ENCODE peak calls at places on chromosomes 6 and 20, in nine cellular contexts. A is fibroblast of pulmonary artery; R is CD8-positive, alpha-beta T cell; I is Calu3; F is IMR-90; T is progenitor cell of endocrine pancreas; Y is ovary; X is upper lobe of right lung; G is body of pancreas. L is an unnamed sample.

GRCh38 chr6:121434037-121434770 is 1.2 kb upstream of the GJA1 start:
- DNase-seq in G (no peak), I (no peak), X (no peak), A (no peak), F (peak), Y (no peak), R (no peak), T (no peak), L (no peak)

GRCh38 chr6:15888798-15889772 is 226.3 kb upstream of the DTNBP1 start:
- DNase-seq in Y (no peak), F (no peak), G (no peak), I (no peak), R (no peak), X (no peak), A (peak), T (no peak), L (no peak)

GRCh38 chr20:53322651-53323050 is 271.0 kb downstream of the ZNF217 start:
- DNase-seq in R (no peak), G (no peak), T (no peak), F (no peak), X (no peak), I (no peak), A (no peak), Y (no peak), L (no peak)

GRCh38 chr6:149334682-149335160 is 17.2 kb downstream of the TAB2 start:
- DNase-seq in T (no peak), F (peak), G (no peak), R (no peak), A (peak), X (no peak), Y (no peak), I (peak), L (no peak)

GRCh38 chr6:84002226-84002625 is 31.3 kb upstream of the MRAP2 start:
- DNase-seq in I (no peak), F (no peak), X (no peak), A (no peak), Y (no peak), T (no peak), R (no peak), G (no peak), L (no peak)

GRCh38 chr20:10635476-10636208 is 38.2 kb downstream of the JAG1 start:
- DNase-seq in Y (no peak), X (no peak), F (no peak), I (no peak), R (no peak), G (no peak), A (no peak), T (no peak), L (no peak)

GRCh38 chr20:13744403-13744802 is 40.3 kb downstream of the ESF1 start:
- DNase-seq in X (no peak), F (no peak), A (peak), I (no peak), G (no peak), T (no peak), R (no peak), Y (no peak), L (no peak)

GRCh38 chr6:75524322-75524972 is 30.8 kb upstream of the FILIP1 start:
- DNase-seq in G (no peak), X (no peak), Y (no peak), A (peak), T (no peak), R (no peak), F (peak), I (peak), L (no peak)

GRCh38 chr20:38617011-38617829 is 15.6 kb downstream of the ARHGAP40 start:
- DNase-seq in I (peak), R (no peak), T (no peak), F (peak), X (no peak), Y (no peak), A (no peak), G (no peak), L (no peak)

GRCh38 chr20:57629976-57630525 is 9.8 kb upstream of the ZBP1 start:
- DNase-seq in T (no peak), A (no peak), I (no peak), X (peak), Y (no peak), G (no peak), R (no peak), F (no peak), L (no peak)

GRCh38 chr6:170178561-170179477 is 112.1 kb downstream of the DLL1 start:
- DNase-seq in X (no peak), I (peak), R (no peak), A (peak), T (no peak), Y (no peak), F (peak), G (peak), L (no peak)

GRCh38 chr6:146984251-146984924 is 219.8 kb upstream of the STXBP5 start:
- DNase-seq in X (no peak), Y (no peak), R (no peak), G (no peak), F (peak), A (peak), I (no peak), T (no peak), L (no peak)

GRCh38 chr20:5657190-5657872 is 92.9 kb upstream of the SHLD1 start:
- DNase-seq in I (peak), X (no peak), F (peak), Y (peak), R (no peak), T (no peak), A (peak), G (no peak), L (no peak)

GRCh38 chr6:36609582-36609981 is 15.4 kb downstream of the SRSF3 start:
- DNase-seq in Y (no peak), G (no peak), A (no peak), F (no peak), R (no peak), I (no peak), T (no peak), X (no peak), L (no peak)

GRCh38 chr6:46323312-46323965 is 152.7 kb upstream of the ENPP5 start:
- DNase-seq in X (no peak), I (no peak), G (no peak), T (no peak), R (no peak), Y (no peak), A (peak), F (peak), L (no peak)

GRCh38 chr6:131163886-131164285 is 28.6 kb downstream of the AKAP7 start:
- DNase-seq in Y (no peak), R (no peak), A (peak), T (no peak), G (no peak), X (no peak), I (no peak), F (peak), L (no peak)

GRCh38 chr6:131172237-131172636 is 37.0 kb downstream of the AKAP7 start:
- DNase-seq in G (no peak), Y (no peak), T (no peak), A (peak), F (peak), X (no peak), I (peak), R (no peak), L (no peak)

GRCh38 chr6:131164506-131164905 is 29.2 kb downstream of the AKAP7 start:
- DNase-seq in A (peak), X (no peak), G (no peak), F (peak), R (no peak), T (no peak), I (no peak), Y (no peak), L (no peak)

GRCh38 chr6:131169613-131170012 is 34.3 kb downstream of the AKAP7 start:
- DNase-seq in A (no peak), Y (no peak), I (no peak), T (no peak), X (no peak), R (no peak), G (no peak), F (no peak), L (no peak)

GRCh38 chr6:131167773-131168172 is 32.5 kb downstream of the AKAP7 start:
- DNase-seq in R (no peak), G (no peak), A (peak), T (no peak), X (no peak), I (no peak), Y (no peak), F (peak), L (no peak)
- TF ChIP-seq CTCF in R (no peak), G (peak), A (no peak), T (peak), X (no peak), I (no peak), Y (peak), F (peak), L (no peak)

DNA sequence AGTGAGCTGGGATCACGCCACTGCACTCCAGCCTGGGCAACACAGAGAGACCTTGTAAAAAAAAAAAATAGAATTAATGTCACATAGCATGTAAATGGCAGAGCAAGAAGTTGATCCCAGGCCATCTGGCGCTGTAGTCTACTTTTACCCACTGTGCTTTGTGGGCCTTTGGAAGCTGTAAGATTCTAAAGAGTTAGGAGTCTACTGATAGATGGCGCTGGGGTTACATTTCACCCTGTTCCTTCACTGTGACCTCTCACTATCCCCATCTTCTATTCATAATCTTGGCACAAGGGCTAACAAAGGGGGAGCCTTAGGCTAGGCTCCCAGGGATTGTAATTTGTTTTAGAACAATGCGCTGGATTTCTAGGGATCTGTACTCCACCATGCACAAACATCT is 24.4 kb downstream of the SIRPD start:
- DNase-seq in F (no peak), Y (no peak), R (no peak), T (no peak), I (no peak), G (no peak), A (no peak), X (no peak), L (no peak)
- TF ChIP-seq CTCF in F (no peak), Y (no peak), R (no peak), T (no peak), I (no peak), G (no peak), A (no peak), X (no peak), L (no peak)

GRCh38 chr20:42572320-42573016 is 617.2 kb downstream of the PTPRT start:
- DNase-seq in I (no peak), A (no peak), T (no peak), R (no peak), G (peak), Y (no peak), X (no peak), F (no peak), L (no peak)

DNA sequence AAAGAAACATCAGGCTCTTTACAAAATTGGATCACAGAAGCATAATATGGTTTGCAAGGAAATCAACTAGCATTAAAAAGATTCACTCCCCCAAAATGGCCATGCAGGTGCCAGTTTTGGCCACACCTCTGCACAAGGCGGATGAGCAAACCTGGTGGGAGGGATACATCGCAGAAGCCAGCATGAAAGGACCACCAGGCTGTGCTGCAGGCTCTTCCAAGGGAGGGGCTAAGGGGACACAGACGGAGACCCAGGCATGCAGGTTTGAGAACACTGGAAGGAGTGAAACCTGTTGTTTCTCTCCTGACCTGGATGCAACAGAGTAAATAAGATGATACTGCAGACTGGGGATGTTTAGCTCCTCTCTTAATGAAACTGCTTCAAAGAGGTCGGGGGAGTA is 612.5 kb downstream of the PTPRT start:
- DNase-seq in A (no peak), R (no peak), T (no peak), I (no peak), F (no peak), Y (no peak), G (no peak), X (no peak), L (no peak)
- TF ChIP-seq CTCF in A (no peak), R (no peak), T (no peak), I (no peak), F (no peak), Y (no peak), G (no peak), X (no peak), L (no peak)

DNA sequence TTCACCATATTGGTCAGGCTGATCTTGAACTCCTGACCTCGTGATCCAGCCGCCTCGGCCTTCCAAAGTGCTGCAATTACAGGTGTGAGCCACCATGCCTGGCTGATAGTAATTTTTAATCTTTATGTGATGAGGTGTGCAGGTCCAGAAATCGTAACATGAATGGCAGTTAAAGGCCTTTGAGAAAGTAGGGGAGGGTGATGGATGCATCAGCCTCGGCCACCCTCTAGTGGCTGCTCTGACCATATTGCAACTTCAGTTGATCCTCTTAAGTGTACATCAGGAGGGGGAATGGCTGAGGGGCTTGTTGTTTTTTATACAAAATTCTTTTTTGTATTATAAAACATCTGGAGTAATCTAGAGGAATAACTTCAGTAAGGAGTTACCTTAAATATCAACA is 193.0 kb downstream of the ZFAND3 start:
- DNase-seq in A (peak), F (peak), X (no peak), Y (peak), R (no peak), I (peak), G (no peak), T (no peak), L (no peak)
- TF ChIP-seq CTCF in A (peak), F (peak), X (peak), Y (no peak), R (peak), I (peak), G (peak), T (peak), L (no peak)

GRCh38 chr6:76702187-76702586 is 629.7 kb upstream of the IMPG1 start:
- DNase-seq in R (no peak), I (no peak), A (peak), X (no peak), T (no peak), G (no peak), Y (no peak), F (no peak), L (no peak)

GRCh38 chr6:76697585-76697984 is 625.1 kb upstream of the IMPG1 start:
- DNase-seq in G (no peak), A (peak), T (no peak), I (no peak), X (no peak), Y (no peak), F (peak), R (no peak), L (no peak)

GRCh38 chr6:76703786-76704185 is 631.3 kb upstream of the IMPG1 start:
- DNase-seq in G (no peak), R (no peak), Y (no peak), F (no peak), X (no peak), A (no peak), I (no peak), T (no peak), L (no peak)

GRCh38 chr6:76703285-76703684 is 630.8 kb upstream of the IMPG1 start:
- DNase-seq in T (no peak), F (no peak), X (no peak), Y (no peak), R (no peak), A (no peak), I (no peak), G (no peak), L (no peak)

GRCh38 chr6:76701610-76702009 is 629.1 kb upstream of the IMPG1 start:
- DNase-seq in Y (no peak), A (peak), I (no peak), R (no peak), F (no peak), T (no peak), X (no peak), G (no peak), L (no peak)
- TF ChIP-seq CTCF in Y (no peak), A (peak), I (no peak), R (no peak), F (no peak), T (no peak), X (no peak), G (no peak), L (no peak)

GRCh38 chr6:34791164-34791841 is 580 bp upstream of the BLTP3A start:
- DNase-seq in F (peak), T (peak), G (peak), X (peak), R (peak), Y (peak), A (peak), I (peak), L (no peak)
- TF ChIP-seq CTCF in F (no peak), T (peak), G (no peak), X (no peak), R (no peak), Y (no peak), A (no peak), I (no peak), L (no peak)

GRCh38 chr20:36712775-36713174 is 33.1 kb downstream of the NDRG3 start:
- DNase-seq in G (no peak), X (no peak), A (no peak), T (no peak), I (no peak), F (no peak), Y (no peak), R (no peak), L (no peak)

GRCh38 chr20:36720510-36720909 is 25.4 kb downstream of the NDRG3 start:
- DNase-seq in A (no peak), F (peak), T (no peak), G (no peak), I (no peak), R (no peak), Y (no peak), X (no peak), L (no peak)

GRCh38 chr20:36717657-36718056 is 28.2 kb downstream of the NDRG3 start:
- DNase-seq in A (peak), F (no peak), T (no peak), R (no peak), I (no peak), G (no peak), X (no peak), Y (no peak), L (no peak)
- TF ChIP-seq CTCF in A (peak), F (peak), T (no peak), R (no peak), I (no peak), G (peak), X (peak), Y (no peak), L (no peak)

DNA sequence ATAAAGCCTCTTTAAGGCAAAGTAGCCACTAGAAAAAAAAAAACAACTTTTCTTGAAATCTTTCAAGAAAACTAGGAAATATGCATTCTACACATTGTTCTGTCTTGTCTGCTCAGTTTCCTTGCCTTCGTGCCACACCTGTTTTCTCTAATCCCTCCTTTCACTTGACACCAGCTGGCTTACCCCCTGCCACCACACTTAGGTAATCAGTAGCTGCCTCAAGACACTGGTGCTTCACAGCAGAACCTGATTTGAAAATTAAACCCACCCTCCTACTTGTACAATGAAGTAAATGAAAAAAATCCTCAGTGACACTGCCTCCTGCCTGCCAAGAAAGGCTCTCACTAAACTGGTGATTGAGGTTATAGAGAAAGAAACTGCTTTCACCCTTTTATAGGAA is 45.8 kb upstream of the SCML4 start:
- DNase-seq in X (no peak), T (no peak), I (no peak), G (no peak), F (no peak), Y (no peak), A (no peak), R (no peak), L (no peak)
- TF ChIP-seq CTCF in X (no peak), T (no peak), I (no peak), G (no peak), F (no peak), Y (no peak), A (peak), R (no peak), L (no peak)

GRCh38 chr6:135383766-135384165 is 113.8 kb downstream of the AHI1 start:
- DNase-seq in T (no peak), G (no peak), R (no peak), X (no peak), A (no peak), F (no peak), Y (no peak), I (no peak), L (no peak)
- TF ChIP-seq CTCF in T (peak), G (no peak), R (no peak), X (no peak), A (no peak), F (no peak), Y (no peak), I (no peak), L (no peak)

GRCh38 chr6:124881898-124882579 is 80.2 kb upstream of the RNF217 start:
- DNase-seq in R (no peak), T (no peak), Y (no peak), A (peak), G (no peak), X (no peak), F (peak), I (no peak), L (no peak)
- TF ChIP-seq CTCF in R (no peak), T (no peak), Y (no peak), A (no peak), G (no peak), X (no peak), F (no peak), I (no peak), L (no peak)